ENCODE peak calls at places on chromosomes 2 and 18, in four cellular contexts. One of them, this sample, is unnamed.
A peak's percentile ranks its signal among the peaks of the same experiment; 100 is the strongest.

GRCh38 chr2:10289891-10290290 is 12.8 kb upstream of the HPCAL1 start:
- DNase-seq in spleen: no peak
- DNase-seq in A549: no peak
- DNase-seq in esophagus muscularis mucosa: no peak
- DNase-seq in this sample: no peak

GRCh38 chr2:12717191-12717987 is 653 bp downstream of the TRIB2 start:
- DNase-seq in A549: peak; percentile 40
- DNase-seq in spleen: peak; percentile 92
- DNase-seq in esophagus muscularis mucosa: no peak
- DNase-seq in this sample: no peak

GRCh38 chr2:235911633-235912032 is 256.6 kb downstream of the GBX2 start:
- DNase-seq in A549: no peak
- DNase-seq in spleen: no peak
- DNase-seq in esophagus muscularis mucosa: no peak
- DNase-seq in this sample: no peak

GRCh38 chr2:26382534-26382933 is 19.2 kb upstream of the DRC1 start:
- DNase-seq in spleen: no peak
- DNase-seq in A549: no peak
- DNase-seq in esophagus muscularis mucosa: no peak
- DNase-seq in this sample: no peak

GRCh38 chr2:224997802-224998201 is 44.5 kb downstream of the DOCK10 start:
- DNase-seq in esophagus muscularis mucosa: no peak
- DNase-seq in A549: no peak
- DNase-seq in spleen: no peak
- DNase-seq in this sample: no peak

GRCh38 chr18:69885841-69886531 is 61.7 kb downstream of the CD226 start:
- DNase-seq in esophagus muscularis mucosa: no peak
- DNase-seq in A549: no peak
- DNase-seq in spleen: no peak
- DNase-seq in this sample: no peak

GRCh38 chr18:59690216-59691045 is 6.8 kb downstream of the CCBE1 start:
- DNase-seq in spleen: no peak
- DNase-seq in esophagus muscularis mucosa: no peak
- DNase-seq in A549: no peak
- DNase-seq in this sample: no peak

GRCh38 chr2:214731008-214731407 is 78.5 kb downstream of the BARD1 start:
- DNase-seq in spleen: no peak
- DNase-seq in esophagus muscularis mucosa: no peak
- DNase-seq in A549: no peak
- DNase-seq in this sample: no peak

GRCh38 chr2:203591642-203592041 is 56.5 kb upstream of the RAPH1 start:
- DNase-seq in spleen: no peak
- DNase-seq in A549: no peak
- DNase-seq in esophagus muscularis mucosa: no peak
- DNase-seq in this sample: no peak

GRCh38 chr2:65319080-65319673 is 91.5 kb downstream of the ACTR2 start:
- DNase-seq in spleen: no peak
- DNase-seq in esophagus muscularis mucosa: peak; percentile 47
- DNase-seq in A549: no peak
- DNase-seq in this sample: no peak

GRCh38 chr18:69956037-69956436 is 8.4 kb upstream of the CD226 start:
- DNase-seq in spleen: no peak
- DNase-seq in esophagus muscularis mucosa: peak; percentile 89
- DNase-seq in A549: no peak
- DNase-seq in this sample: no peak

GRCh38 chr18:48841381-48842258 is 109.1 kb downstream of the SMAD7 start:
- DNase-seq in A549: no peak
- DNase-seq in spleen: peak; percentile 78
- DNase-seq in esophagus muscularis mucosa: no peak
- DNase-seq in this sample: no peak

GRCh38 chr2:144505245-144505801 is 14.6 kb downstream of the ZEB2 start:
- DNase-seq in spleen: no peak
- DNase-seq in esophagus muscularis mucosa: no peak
- DNase-seq in A549: no peak
- DNase-seq in this sample: no peak

GRCh38 chr18:48929212-48929612 is 21.6 kb downstream of the SMAD7 start:
- DNase-seq in spleen: no peak
- DNase-seq in esophagus muscularis mucosa: no peak
- DNase-seq in A549: no peak
- DNase-seq in this sample: no peak

GRCh38 chr2:160039166-160039903 is 23.1 kb downstream of the PLA2R1 start:
- DNase-seq in A549: no peak
- DNase-seq in esophagus muscularis mucosa: peak; percentile 78
- DNase-seq in spleen: no peak
- DNase-seq in this sample: no peak

GRCh38 chr2:171670655-171671054 is 16.6 kb upstream of the DYNC1I2 start:
- DNase-seq in spleen: no peak
- DNase-seq in esophagus muscularis mucosa: no peak
- DNase-seq in A549: no peak
- DNase-seq in this sample: no peak

GRCh38 chr2:160464996-160465395 is 28.6 kb downstream of the RBMS1 start:
- DNase-seq in A549: no peak
- DNase-seq in esophagus muscularis mucosa: no peak
- DNase-seq in spleen: no peak
- DNase-seq in this sample: no peak

GRCh38 chr2:9655441-9656269 is 24.9 kb upstream of the YWHAQ start:
- DNase-seq in A549: no peak
- DNase-seq in spleen: no peak
- DNase-seq in esophagus muscularis mucosa: no peak
- DNase-seq in this sample: no peak

GRCh38 chr2:214587442-214587841 is 176.6 kb downstream of the VWC2L start:
- DNase-seq in spleen: no peak
- DNase-seq in esophagus muscularis mucosa: no peak
- DNase-seq in A549: no peak
- DNase-seq in this sample: no peak

GRCh38 chr2:144382848-144383247 is 137.1 kb downstream of the ZEB2 start:
- DNase-seq in spleen: no peak
- DNase-seq in A549: no peak
- DNase-seq in esophagus muscularis mucosa: no peak
- DNase-seq in this sample: no peak

DNA sequence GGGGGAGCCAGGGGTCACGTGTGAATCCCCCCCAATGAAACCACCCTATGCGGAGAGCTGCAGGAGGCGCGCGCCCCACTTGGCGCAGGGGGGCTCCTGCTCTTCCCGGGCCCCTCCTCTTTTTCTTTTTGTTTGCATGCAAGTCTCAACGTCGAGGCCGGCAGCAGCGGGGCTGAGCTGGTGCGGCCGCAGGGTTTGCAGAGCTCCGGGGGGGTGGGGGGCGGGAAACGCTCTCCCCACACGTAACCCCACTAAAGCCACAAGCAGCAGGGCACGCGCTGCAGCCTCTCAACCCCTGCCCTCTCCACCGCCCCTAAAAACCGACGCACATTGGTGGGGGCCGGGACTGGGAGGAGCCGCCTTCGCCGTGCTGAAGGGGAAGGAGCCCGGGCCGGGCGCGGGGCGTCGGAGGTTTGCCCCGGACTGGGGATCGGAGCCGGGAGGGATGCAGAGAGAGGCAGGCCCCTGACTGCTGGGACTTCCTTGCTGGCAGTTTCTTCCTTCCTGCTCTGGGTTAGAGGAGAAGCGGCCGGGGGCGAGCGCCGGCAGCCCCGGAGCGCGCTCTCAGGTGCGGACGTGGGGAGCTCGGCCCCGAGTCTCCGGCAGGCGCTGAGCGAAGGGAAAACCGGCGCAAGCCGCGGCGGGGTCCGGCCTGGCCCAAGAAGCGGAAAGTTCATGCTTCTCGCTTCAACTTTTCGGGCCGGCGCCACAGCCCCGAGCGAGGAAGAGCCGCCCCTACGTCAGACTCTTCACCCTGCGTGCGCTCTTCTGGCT is 880 bp downstream of the LBH start:
- DNase-seq in A549: peak; percentile 47
- DNase-seq in esophagus muscularis mucosa: no peak
- DNase-seq in spleen: peak; percentile 96
- DNase-seq in this sample: no peak
- H3K27ac ChIP-seq in A549: peak overlapping the region; percentile 92
- H3K27ac ChIP-seq in esophagus muscularis mucosa: peak overlapping the region; percentile 90
- H3K27ac ChIP-seq in spleen: peak overlapping the region; percentile 96
- H3K27ac ChIP-seq in this sample: no peak overlapping the region

GRCh38 chr2:197088694-197089093 is 162.2 kb upstream of the PGAP1 start:
- DNase-seq in esophagus muscularis mucosa: no peak
- DNase-seq in spleen: no peak
- DNase-seq in A549: no peak
- DNase-seq in this sample: no peak
- H3K27ac ChIP-seq in esophagus muscularis mucosa: no peak overlapping the region
- H3K27ac ChIP-seq in spleen: no peak overlapping the region
- H3K27ac ChIP-seq in A549: no peak overlapping the region
- H3K27ac ChIP-seq in this sample: no peak overlapping the region

DNA sequence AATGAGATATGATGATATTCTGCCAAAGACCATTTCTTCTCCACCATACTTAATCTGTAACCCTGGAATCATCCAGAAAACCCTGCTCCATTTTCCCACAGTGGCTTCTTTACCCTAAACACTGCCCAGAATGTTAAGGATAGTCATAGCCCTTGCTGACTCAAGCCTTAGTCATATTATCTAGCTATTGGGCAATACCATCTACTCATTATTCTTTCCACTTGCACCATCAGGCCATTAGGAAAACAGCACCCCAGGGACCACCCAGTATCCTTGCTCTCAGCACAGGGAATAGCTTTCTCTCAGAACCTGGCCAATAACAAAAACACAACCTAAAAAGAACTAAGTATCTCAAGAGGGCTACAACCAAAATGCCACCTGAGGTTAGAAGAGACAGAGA is 445.7 kb upstream of the SLC14A2 start:
- DNase-seq in A549: no peak
- DNase-seq in esophagus muscularis mucosa: no peak
- DNase-seq in spleen: no peak
- DNase-seq in this sample: no peak
- H3K27ac ChIP-seq in A549: peak overlapping the region; percentile 62
- H3K27ac ChIP-seq in esophagus muscularis mucosa: no peak overlapping the region
- H3K27ac ChIP-seq in spleen: no peak overlapping the region
- H3K27ac ChIP-seq in this sample: no peak overlapping the region

GRCh38 chr2:120765911-120766757 is 30.5 kb downstream of the GLI2 start:
- DNase-seq in spleen: peak; percentile 82
- DNase-seq in A549: no peak
- DNase-seq in esophagus muscularis mucosa: peak; percentile 94
- DNase-seq in this sample: no peak
- H3K27ac ChIP-seq in spleen: peak overlapping the region; percentile 79
- H3K27ac ChIP-seq in A549: peak overlapping the region; percentile 76
- H3K27ac ChIP-seq in esophagus muscularis mucosa: peak overlapping the region; percentile 61
- H3K27ac ChIP-seq in this sample: no peak overlapping the region

GRCh38 chr2:231321021-231321420 is 74.5 kb upstream of the B3GNT7 start:
- DNase-seq in spleen: no peak
- DNase-seq in A549: no peak
- DNase-seq in esophagus muscularis mucosa: no peak
- DNase-seq in this sample: no peak
- H3K27ac ChIP-seq in spleen: peak overlapping the region; percentile 20
- H3K27ac ChIP-seq in A549: no peak overlapping the region
- H3K27ac ChIP-seq in esophagus muscularis mucosa: peak overlapping the region; percentile 22
- H3K27ac ChIP-seq in this sample: no peak overlapping the region

DNA sequence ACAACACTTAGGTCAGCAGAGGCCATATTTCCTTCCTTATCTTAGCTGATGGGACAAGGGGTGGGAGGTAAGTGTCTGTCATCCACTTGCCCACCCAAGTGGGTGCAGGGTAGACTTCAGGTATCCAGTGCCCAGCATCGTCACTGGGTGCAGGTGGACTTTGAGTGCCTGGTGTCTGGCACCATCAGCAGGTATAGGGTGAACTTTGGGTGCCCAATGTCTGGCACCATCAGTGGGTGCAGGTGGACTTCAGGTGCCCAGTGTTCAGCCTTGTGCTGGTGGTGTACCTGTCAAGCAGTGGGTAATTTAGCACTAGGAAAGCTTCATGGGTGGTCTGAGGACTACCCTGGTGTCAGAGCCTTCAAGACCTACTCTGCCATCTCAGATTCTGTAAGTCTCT is 175.6 kb downstream of the SEPTIN10 start:
- DNase-seq in spleen: no peak
- DNase-seq in A549: no peak
- DNase-seq in esophagus muscularis mucosa: no peak
- DNase-seq in this sample: no peak
- H3K27ac ChIP-seq in spleen: no peak overlapping the region
- H3K27ac ChIP-seq in A549: no peak overlapping the region
- H3K27ac ChIP-seq in esophagus muscularis mucosa: no peak overlapping the region
- H3K27ac ChIP-seq in this sample: peak overlapping the region; percentile 35

DNA sequence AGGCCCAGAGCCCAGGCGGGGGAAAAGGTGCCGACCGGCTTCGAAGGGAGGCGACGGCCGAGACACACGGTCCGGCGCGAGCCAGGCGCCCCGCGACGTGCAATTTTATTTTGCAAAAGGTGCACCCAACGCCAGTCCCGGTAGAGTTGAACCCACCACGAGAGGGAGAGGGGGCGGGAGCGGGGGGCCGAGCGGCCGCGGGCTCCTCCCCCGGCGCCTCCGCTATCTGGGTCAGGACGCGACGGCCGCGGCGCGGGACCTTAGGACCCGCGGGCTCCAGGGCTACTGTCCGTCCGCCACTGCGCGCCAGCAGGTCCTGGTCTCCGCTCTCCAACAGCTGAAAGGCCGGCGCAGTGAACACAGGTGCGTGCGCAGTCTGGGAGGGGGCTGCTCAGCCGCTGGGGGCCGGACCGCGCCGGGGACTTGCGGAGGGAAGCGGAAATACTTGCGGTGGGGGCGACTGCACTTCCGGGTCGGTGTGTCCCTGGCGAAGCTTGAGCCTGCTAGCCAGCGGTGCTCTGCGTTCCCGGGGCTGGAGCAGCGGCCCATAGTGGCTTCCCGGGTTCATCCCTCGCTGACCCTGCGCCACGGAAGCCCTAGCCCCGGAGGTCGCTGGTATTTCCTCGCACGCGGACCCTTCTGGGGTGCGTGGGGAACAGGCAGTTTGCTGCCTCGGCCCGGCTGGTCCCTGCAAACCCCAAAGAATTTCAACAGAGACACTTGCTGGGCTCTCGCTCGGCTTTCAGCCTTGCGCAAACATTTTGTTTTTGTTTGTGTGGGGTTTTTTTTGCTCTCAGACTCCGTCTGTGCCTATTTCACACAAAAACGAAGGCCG is at the start of gene RMDN2:
- DNase-seq in esophagus muscularis mucosa: peak; percentile 97
- DNase-seq in spleen: peak; percentile 98
- DNase-seq in A549: peak; percentile 77
- DNase-seq in this sample: peak; percentile 88
- H3K27ac ChIP-seq in esophagus muscularis mucosa: peak within 1 kb of the TSS; percentile 93
- H3K27ac ChIP-seq in spleen: peak within 1 kb of the TSS; percentile 97
- H3K27ac ChIP-seq in A549: peak within 1 kb of the TSS; percentile 94
- H3K27ac ChIP-seq in this sample: peak within 1 kb of the TSS; percentile 81

This sample was measured in substantia nigra.